ENCODE peak calls at places on chromosomes 12 and 14, in seven cellular contexts. Q is GM12878, V is endothelial cell of umbilical vein, R is HCT116, X is HepG2, G is H1, K is K562. L is an unnamed sample.

GRCh38 chr12:92764820-92765219 is 62.0 kb downstream of the PLEKHG7 start:
- DNase-seq in Q (no peak), G (no peak), V (no peak), K (no peak), R (no peak), X (no peak), L (no peak)

GRCh38 chr12:67669217-67669924 is 20.8 kb downstream of the DYRK2 start:
- DNase-seq in V (peak), R (no peak), Q (no peak), G (no peak), X (no peak), K (no peak), L (no peak)

GRCh38 chr14:50403433-50403832 is 6.8 kb upstream of the CDKL1 start:
- DNase-seq in V (peak), Q (no peak), G (no peak), X (no peak), R (no peak), K (peak), L (no peak)

GRCh38 chr14:96037891-96038557 is 1.1 kb upstream of the C14orf132 start:
- DNase-seq in Q (no peak), R (peak), X (no peak), K (no peak), V (no peak), G (no peak), L (no peak)

GRCh38 chr14:68687746-68688145 is 105.1 kb downstream of the ZFP36L1 start:
- DNase-seq in Q (no peak), R (peak), G (no peak), V (no peak), X (no peak), K (no peak), L (no peak)

GRCh38 chr12:56220611-56221232 is 1.0 kb downstream of the RNF41 start:
- DNase-seq in R (no peak), X (no peak), V (peak), Q (peak), G (no peak), K (no peak), L (no peak)

GRCh38 chr14:77044776-77045569 is 16.5 kb upstream of the IRF2BPL start:
- DNase-seq in V (peak), G (no peak), K (no peak), X (peak), R (no peak), Q (no peak), L (no peak)

GRCh38 chr12:91347686-91348085 is 165.1 kb upstream of the DCN start:
- DNase-seq in G (no peak), V (no peak), X (no peak), R (no peak), Q (no peak), K (no peak), L (no peak)

GRCh38 chr14:104601786-104602185 is 2.8 kb downstream of the TMEM179 start:
- DNase-seq in R (no peak), G (no peak), Q (no peak), K (no peak), V (no peak), X (no peak), L (no peak)

GRCh38 chr14:69318901-69319475 is 59.0 kb downstream of the GALNT16 start:
- DNase-seq in R (no peak), V (no peak), K (no peak), G (peak), X (no peak), Q (no peak), L (no peak)

GRCh38 chr14:54946500-54946899 is 43.9 kb upstream of the GCH1 start:
- DNase-seq in G (no peak), R (no peak), K (no peak), V (no peak), X (no peak), Q (no peak), L (no peak)

GRCh38 chr12:115846516-115846915 is 431.0 kb downstream of the MED13L start:
- DNase-seq in G (no peak), K (no peak), X (no peak), Q (no peak), V (no peak), R (no peak), L (no peak)

GRCh38 chr12:58030566-58031279 is 89.4 kb downstream of the ATP23 start:
- DNase-seq in Q (no peak), X (no peak), G (no peak), V (no peak), R (no peak), K (no peak), L (no peak)

GRCh38 chr14:95320076-95320895 is 578 bp upstream of the CLMN start:
- DNase-seq in R (no peak), G (peak), K (peak), X (no peak), V (no peak), Q (no peak), L (no peak)

GRCh38 chr12:3363608-3364007 is 127.4 kb upstream of the PRMT8 start:
- DNase-seq in X (no peak), G (no peak), V (no peak), K (no peak), R (no peak), Q (no peak), L (no peak)

GRCh38 chr14:79161576-79161975 is 991.4 kb downstream of the NRXN3 start:
- DNase-seq in Q (no peak), K (no peak), X (no peak), G (peak), R (no peak), V (peak), L (no peak)

GRCh38 chr12:66775941-66776340 is 97.1 kb upstream of the GRIP1 start:
- DNase-seq in R (no peak), V (no peak), G (no peak), Q (no peak), K (no peak), X (no peak), L (no peak)

GRCh38 chr12:114697741-114698565 is 14.0 kb upstream of the TBX3 start:
- DNase-seq in G (peak), K (no peak), V (no peak), X (no peak), Q (no peak), R (no peak), L (no peak)

GRCh38 chr12:40216516-40217288 is 8.1 kb upstream of the LRRK2 start:
- DNase-seq in X (no peak), Q (no peak), R (no peak), G (no peak), K (no peak), V (no peak), L (no peak)

DNA sequence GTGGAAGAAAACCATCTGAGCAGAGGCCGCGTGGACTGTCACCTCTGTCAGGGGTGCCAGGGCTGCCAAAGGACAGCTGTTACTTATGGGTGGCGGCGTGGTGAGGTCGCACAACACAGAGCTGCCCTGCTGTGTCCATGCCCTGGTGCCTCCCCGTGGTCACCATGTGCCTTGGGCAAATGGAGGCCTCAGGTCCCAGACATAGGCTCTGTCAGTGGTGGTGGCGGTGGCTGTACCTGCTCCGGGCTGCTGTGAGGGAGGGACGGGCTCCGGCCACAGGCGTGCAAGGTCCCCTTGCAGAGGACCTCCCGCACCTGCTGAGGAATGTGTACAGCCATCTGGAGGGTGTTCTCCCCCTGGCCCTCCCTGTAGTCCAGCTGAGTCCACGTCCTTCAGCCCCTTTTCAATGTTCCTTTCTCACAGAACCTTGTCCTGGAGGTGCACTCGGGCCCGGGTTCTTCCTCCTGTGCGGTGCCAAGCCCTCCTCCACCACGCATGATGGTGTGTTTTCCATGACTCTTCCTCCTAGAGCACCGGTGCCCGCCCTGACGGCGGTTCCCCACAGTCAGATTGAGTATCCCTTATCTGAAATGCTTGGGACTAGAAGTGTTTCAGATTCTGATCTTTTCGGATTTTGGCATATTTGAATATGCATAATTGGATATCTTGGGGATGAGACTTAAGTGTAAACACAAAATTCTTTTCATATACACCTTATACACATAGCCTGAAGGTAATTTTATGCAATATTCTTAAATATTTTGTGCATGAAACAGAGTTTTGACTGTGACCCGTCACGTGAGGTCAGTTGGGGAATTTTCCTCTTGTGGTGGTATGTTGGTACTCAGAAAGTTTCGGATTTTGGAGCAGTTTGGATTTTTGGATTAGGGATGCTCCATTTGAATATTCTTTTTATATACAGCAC is 49.8 kb downstream of the TRAF3 start:
- DNase-seq in V (no peak), K (no peak), Q (no peak), X (no peak), G (no peak), R (no peak), L (no peak)
- TF ChIP-seq POLR2AphosphoS5 in V (no peak), K (no peak), Q (peak), X (no peak), G (no peak), R (no peak), L (no peak)

DNA sequence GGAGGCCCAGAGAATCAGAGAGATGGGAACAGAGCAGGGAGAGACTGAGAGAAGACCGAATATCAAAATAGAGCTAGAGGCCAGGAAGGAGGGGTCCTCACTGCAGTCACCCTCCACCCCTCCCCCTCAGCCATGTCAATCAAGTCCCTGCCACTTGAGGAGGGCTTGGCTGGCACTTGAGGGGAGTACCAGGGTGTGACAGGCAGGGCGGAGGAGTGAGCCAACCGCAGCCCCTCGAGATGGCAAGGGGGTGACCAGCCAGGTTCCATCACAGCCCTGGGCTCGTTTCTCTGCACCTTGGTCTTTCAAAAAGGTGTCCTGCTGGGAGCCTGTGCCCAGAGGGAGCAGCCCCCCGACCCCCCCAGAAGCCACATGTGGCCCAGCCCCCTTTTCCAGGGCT is 4.2 kb downstream of the AQP5 start:
- DNase-seq in V (no peak), G (no peak), R (no peak), Q (no peak), X (no peak), K (no peak), L (no peak)
- H3K9ac ChIP-seq in V (no peak), G (no peak), R (no peak), Q (no peak), X (no peak), K (no peak), L (no peak)

GRCh38 chr14:60658909-60659585 is 9.8 kb upstream of the SIX1 start:
- DNase-seq in K (no peak), Q (no peak), X (peak), R (no peak), V (no peak), G (no peak), L (no peak)

GRCh38 chr14:60657609-60657983 is 8.3 kb upstream of the SIX1 start:
- DNase-seq in X (no peak), K (no peak), R (no peak), Q (no peak), V (no peak), G (no peak), L (no peak)

GRCh38 chr14:60655898-60656754 is 6.8 kb upstream of the SIX1 start:
- DNase-seq in Q (no peak), R (no peak), V (no peak), X (no peak), K (no peak), G (peak), L (no peak)

GRCh38 chr14:60656755-60657608 is 7.7 kb upstream of the SIX1 start:
- DNase-seq in K (peak), R (no peak), X (peak), V (peak), G (peak), Q (peak), L (no peak)

DNA sequence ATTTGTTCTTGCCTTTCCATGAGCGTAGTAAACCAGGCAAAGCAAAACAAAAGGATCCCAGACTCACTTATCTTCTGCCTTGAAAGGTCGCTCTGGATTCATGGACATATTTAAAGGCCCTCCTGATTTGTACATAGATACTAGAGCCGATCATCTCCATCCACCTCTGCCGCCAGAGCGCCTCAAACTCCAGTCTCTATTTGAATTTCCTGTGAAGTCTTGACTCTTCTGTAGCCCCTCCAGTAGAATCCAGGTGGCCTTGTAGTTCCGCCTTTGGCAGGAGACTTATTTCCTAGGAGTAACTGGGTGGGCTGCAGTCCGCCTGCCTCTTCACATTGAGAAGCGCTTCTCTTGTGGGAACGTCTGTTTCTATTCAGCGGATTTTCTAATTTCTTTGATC is 8.8 kb upstream of the SIX1 start:
- DNase-seq in R (no peak), V (no peak), G (no peak), X (no peak), Q (no peak), K (no peak), L (no peak)
- TF ChIP-seq EZH2 in R (no peak), V (no peak), G (peak), X (no peak), Q (no peak), K (no peak), L (no peak)

DNA sequence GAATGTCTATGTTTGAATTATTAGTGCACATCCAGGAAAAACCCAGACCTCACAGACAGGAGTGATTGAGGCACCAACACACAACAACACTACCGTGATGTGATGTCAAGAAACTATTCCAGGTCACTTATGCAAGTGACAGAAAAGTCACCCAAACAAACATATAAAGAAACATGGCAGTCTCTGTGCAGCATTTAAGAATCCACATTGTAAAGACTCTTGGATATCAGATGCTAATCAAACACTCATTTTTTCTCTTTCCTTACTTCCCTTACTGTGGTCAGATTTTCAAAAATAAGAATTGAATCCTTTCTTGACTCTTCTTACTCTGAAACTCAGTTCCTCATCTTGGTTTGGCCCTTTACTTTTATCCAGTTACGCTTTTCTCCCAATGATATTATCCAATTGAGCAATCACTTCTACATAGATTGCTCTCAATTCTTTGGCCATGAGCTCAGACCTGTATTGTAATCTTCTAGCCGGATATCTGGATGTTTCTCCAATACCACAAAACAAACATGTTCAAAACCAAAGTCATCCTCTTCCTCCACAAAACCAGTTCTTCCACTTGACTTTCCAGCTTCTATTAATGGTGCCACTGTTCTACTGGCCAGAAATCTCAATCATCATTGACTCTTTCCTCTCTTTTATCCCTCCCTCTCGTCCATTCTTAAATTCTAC is 115.4 kb downstream of the DUSP6 start:
- DNase-seq in V (no peak), R (peak), Q (no peak), G (no peak), X (no peak), K (no peak), L (no peak)
- TF ChIP-seq POLR2AphosphoS5 in V (no peak), R (no peak), Q (no peak), G (no peak), X (no peak), K (no peak), L (no peak)

GRCh38 chr12:15633201-15633600 is 156.0 kb downstream of the EPS8 start:
- DNase-seq in R (no peak), V (peak), G (no peak), K (no peak), X (no peak), Q (no peak), L (no peak)

GRCh38 chr12:15629108-15629507 is 160.1 kb downstream of the EPS8 start:
- DNase-seq in V (peak), R (peak), X (peak), Q (peak), G (no peak), K (no peak), L (no peak)

GRCh38 chr12:15632708-15633107 is 156.5 kb downstream of the EPS8 start:
- DNase-seq in G (no peak), K (no peak), X (no peak), V (no peak), R (peak), Q (no peak), L (no peak)

GRCh38 chr12:15629761-15630160 is 159.4 kb downstream of the EPS8 start:
- DNase-seq in R (no peak), Q (no peak), X (no peak), K (no peak), G (no peak), V (peak), L (no peak)

GRCh38 chr12:15631007-15631715 is 158.0 kb downstream of the EPS8 start:
- DNase-seq in R (no peak), G (no peak), K (no peak), X (no peak), V (no peak), Q (no peak), L (no peak)
- H3K9ac ChIP-seq in R (no peak), G (no peak), K (no peak), X (no peak), V (no peak), Q (no peak), L (no peak)

DNA sequence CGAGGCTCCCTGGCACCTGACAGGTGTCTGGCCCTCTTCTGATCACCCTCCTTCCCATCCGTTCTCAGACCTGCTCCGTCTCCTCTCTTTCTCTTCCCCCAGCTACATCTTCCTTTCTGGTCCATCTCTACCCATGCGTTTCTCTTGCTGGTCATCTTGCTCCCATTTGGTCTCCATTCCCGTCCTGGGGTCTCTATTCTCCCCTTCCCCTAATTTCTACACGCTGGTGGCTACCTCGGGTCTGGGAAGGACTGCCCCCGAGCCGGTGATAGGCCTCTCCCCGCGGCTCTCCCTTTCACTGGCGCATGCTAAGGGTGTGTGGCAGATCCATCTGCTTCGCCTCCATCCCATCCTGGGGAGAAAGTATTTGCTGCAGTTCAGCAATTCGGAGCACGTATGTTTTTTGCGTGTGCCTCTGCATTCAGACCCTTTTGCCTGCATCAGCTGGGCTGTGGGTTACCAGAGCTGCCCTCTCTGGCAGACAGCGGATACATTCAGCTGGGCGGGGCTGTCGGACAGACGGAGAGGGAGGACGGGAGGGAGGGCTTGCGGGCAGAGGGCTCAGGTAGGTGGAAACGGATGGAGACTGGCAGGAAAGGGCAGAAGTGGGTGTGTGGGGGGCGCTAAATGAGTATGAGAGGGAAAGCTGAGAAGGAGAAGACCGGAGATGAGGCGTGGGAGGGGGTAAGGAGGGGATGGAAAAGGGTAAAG is 775 bp downstream of the CLSTN3 start:
- DNase-seq in G (peak), X (no peak), K (peak), Q (no peak), V (peak), R (no peak), L (no peak)
- TF ChIP-seq EZH2 in G (no peak), X (no peak), K (no peak), Q (no peak), V (no peak), R (no peak), L (no peak)

GRCh38 chr12:76698966-76699365 is 64.9 kb upstream of the ZDHHC17 start:
- DNase-seq in X (no peak), Q (no peak), R (no peak), K (peak), G (no peak), V (no peak), L (no peak)
- TF ChIP-seq POLR2AphosphoS5 in X (no peak), Q (no peak), R (no peak), K (no peak), G (no peak), V (no peak), L (no peak)

GRCh38 chr12:123992118-123992825 is 19.3 kb downstream of the ZNF664 start:
- DNase-seq in G (no peak), X (no peak), R (no peak), K (no peak), V (no peak), Q (no peak), L (no peak)
- H3K9ac ChIP-seq in G (no peak), X (no peak), R (no peak), K (no peak), V (no peak), Q (no peak), L (no peak)

L was measured in SK-N-MC.